ENCODE peak calls at places on chromosomes 12 and 14, in eight cellular contexts. I is choroid plexus epithelial cell; Q is colonic mucosa; D is NB4; K is CD4-positive, alpha-beta T cell; O is bronchial epithelial cell; R is coronary artery; F is RWPE1. T is an unnamed sample.

GRCh38 chr14:94599656-94600004 is 12.6 kb upstream of the SERPINA3 start:
- DNase-seq in I (peak; percentile 43), Q (no peak), K (no peak), F (no peak), D (no peak), R (no peak), O (no peak), T (peak; percentile 60)

GRCh38 chr14:90995785-90996184 is 64.7 kb downstream of the RPS6KA5 start:
- DNase-seq in K (no peak), D (no peak), O (peak; percentile 30), R (no peak), F (no peak), Q (no peak), I (no peak), T (no peak)

GRCh38 chr14:94601961-94602391 is 10.2 kb upstream of the SERPINA3 start:
- DNase-seq in O (peak; percentile 80), I (peak; percentile 91), K (no peak), F (peak; percentile 74), Q (peak; percentile 58), R (no peak), D (peak; percentile 14), T (peak; percentile 72)

GRCh38 chr14:89476515-89476914 is 59.5 kb upstream of the FOXN3 start:
- DNase-seq in Q (no peak), F (no peak), K (no peak), D (no peak), I (no peak), R (no peak), O (no peak), T (no peak)

GRCh38 chr12:1367331-1367730 is 227.1 kb downstream of the FBXL14 start:
- DNase-seq in D (no peak), O (no peak), F (no peak), I (no peak), K (no peak), Q (no peak), R (no peak), T (no peak)

GRCh38 chr14:93705513-93706156 is 82.7 kb downstream of the PRIMA1 start:
- DNase-seq in D (no peak), R (no peak), Q (no peak), O (no peak), I (no peak), F (no peak), K (no peak), T (no peak)

GRCh38 chr14:58428011-58428807 is 690 bp downstream of the KIAA0586 start:
- DNase-seq in I (peak; percentile 69), O (peak; percentile 63), K (no peak), F (peak; percentile 63), Q (peak; percentile 43), D (peak; percentile 74), R (no peak), T (peak; percentile 18)

GRCh38 chr14:88342980-88343379 is 19.9 kb upstream of the KCNK10 start:
- DNase-seq in Q (no peak), D (no peak), F (no peak), I (no peak), R (no peak), O (no peak), K (no peak), T (no peak)

GRCh38 chr14:21071225-21072041 is 1.3 kb downstream of the ARHGEF40 start:
- DNase-seq in R (peak; percentile 94), I (peak; percentile 95), K (peak; percentile 24), D (peak; percentile 99), F (peak; percentile 42), Q (peak; percentile 86), O (peak; percentile 38), T (peak; percentile 93)

GRCh38 chr12:50276912-50277671 is 6.2 kb downstream of the LIMA1 start:
- DNase-seq in I (no peak), K (no peak), O (no peak), F (no peak), R (no peak), Q (no peak), D (no peak), T (no peak)
- TF ChIP-seq CTCF in I (no peak), K (no peak), O (no peak), F (no peak), R (no peak), Q (no peak), D (no peak), T (no peak)

GRCh38 chr12:74910831-74911230 is 298.8 kb downstream of the KCNC2 start:
- DNase-seq in Q (no peak), F (no peak), O (no peak), I (no peak), D (no peak), K (no peak), R (no peak), T (no peak)

GRCh38 chr12:74903522-74903921 is 306.1 kb downstream of the KCNC2 start:
- DNase-seq in Q (no peak), R (no peak), D (peak; percentile 37), K (no peak), I (no peak), O (peak; percentile 65), F (no peak), T (no peak)

GRCh38 chr12:74900232-74900631 is 309.4 kb downstream of the KCNC2 start:
- DNase-seq in K (no peak), F (no peak), O (no peak), D (no peak), Q (no peak), I (no peak), R (no peak), T (no peak)

GRCh38 chr12:74906224-74906623 is 303.4 kb downstream of the KCNC2 start:
- DNase-seq in O (no peak), I (no peak), R (no peak), K (no peak), F (no peak), D (peak; percentile 35), Q (no peak), T (no peak)
- TF ChIP-seq CTCF in O (no peak), I (peak; percentile 33), R (no peak), K (no peak), F (no peak), D (peak; percentile 42), Q (no peak), T (no peak)

GRCh38 chr12:109714141-109714912 is 702 bp downstream of the FAM222A start:
- DNase-seq in I (peak; percentile 56), F (peak; percentile 35), D (peak; percentile 84), Q (peak; percentile 73), R (no peak), K (peak; percentile 55), O (no peak), T (peak; percentile 87)
- TF ChIP-seq CTCF in I (peak; percentile 24), F (peak; percentile 41), D (no peak), Q (no peak), R (no peak), K (no peak), O (no peak), T (peak; percentile 7)

GRCh38 chr12:14194572-14194971 is 170.9 kb upstream of the ATF7IP start:
- DNase-seq in K (no peak), R (no peak), D (no peak), O (no peak), Q (no peak), I (no peak), F (no peak), T (no peak)
- TF ChIP-seq CTCF in K (no peak), R (no peak), D (no peak), O (no peak), Q (no peak), I (no peak), F (no peak), T (no peak)

GRCh38 chr12:6935551-6936377 is 7.9 kb upstream of the RNU7-1 start:
- DNase-seq in I (no peak), K (no peak), D (no peak), O (no peak), R (no peak), F (no peak), Q (no peak), T (no peak)

GRCh38 chr12:6935221-6935550 is 7.4 kb downstream of the ATN1 start:
- DNase-seq in R (no peak), K (no peak), Q (no peak), O (no peak), I (peak; percentile 36), D (no peak), F (no peak), T (no peak)

GRCh38 chr12:6937481-6938352 is 5.9 kb upstream of the RNU7-1 start:
- DNase-seq in F (peak; percentile 74), R (peak; percentile 95), K (peak; percentile 88), D (peak; percentile 95), Q (peak; percentile 93), I (peak; percentile 96), O (peak; percentile 86), T (peak; percentile 96)

GRCh38 chr12:6936378-6936638 is 7.3 kb upstream of the RNU7-1 start:
- DNase-seq in I (no peak), O (no peak), F (no peak), Q (no peak), D (no peak), K (no peak), R (no peak), T (no peak)

DNA sequence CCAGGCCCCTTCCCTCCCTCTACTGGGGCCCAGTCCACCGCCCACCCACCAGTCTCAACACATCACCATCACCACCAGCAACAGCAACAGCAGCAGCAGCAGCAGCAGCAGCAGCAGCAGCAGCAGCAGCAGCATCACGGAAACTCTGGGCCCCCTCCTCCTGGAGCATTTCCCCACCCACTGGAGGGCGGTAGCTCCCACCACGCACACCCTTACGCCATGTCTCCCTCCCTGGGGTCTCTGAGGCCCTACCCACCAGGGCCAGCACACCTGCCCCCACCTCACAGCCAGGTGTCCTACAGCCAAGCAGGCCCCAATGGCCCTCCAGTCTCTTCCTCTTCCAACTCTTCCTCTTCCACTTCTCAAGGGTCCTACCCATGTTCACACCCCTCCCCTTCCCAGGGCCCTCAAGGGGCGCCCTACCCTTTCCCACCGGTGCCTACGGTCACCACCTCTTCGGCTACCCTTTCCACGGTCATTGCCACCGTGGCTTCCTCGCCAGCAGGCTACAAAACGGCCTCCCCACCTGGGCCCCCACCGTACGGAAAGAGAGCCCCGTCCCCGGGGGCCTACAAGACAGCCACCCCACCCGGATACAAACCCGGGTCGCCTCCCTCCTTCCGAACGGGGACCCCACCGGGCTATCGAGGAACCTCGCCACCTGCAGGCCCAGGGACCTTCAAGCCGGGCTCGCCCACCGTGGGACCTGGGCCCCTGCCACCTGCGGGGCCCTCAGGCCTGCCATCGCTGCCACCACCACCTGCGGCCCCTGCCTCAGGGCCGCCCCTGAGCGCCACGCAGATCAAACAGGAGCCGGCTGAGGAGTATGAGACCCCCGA is 6.8 kb upstream of the RNU7-1 start:
- DNase-seq in O (no peak), K (no peak), I (no peak), F (no peak), Q (no peak), R (no peak), D (peak; percentile 59), T (no peak)
- TF ChIP-seq CTCF in O (no peak), K (no peak), I (no peak), F (no peak), Q (no peak), R (no peak), D (peak; percentile 3), T (no peak)

GRCh38 chr12:116295327-116296263 is 18.1 kb upstream of the MED13L start:
- DNase-seq in F (no peak), R (no peak), D (no peak), K (no peak), I (peak; percentile 47), Q (no peak), O (no peak), T (peak; percentile 43)
- TF ChIP-seq CTCF in F (no peak), R (no peak), D (no peak), K (peak; percentile 15), I (peak; percentile 7), Q (no peak), O (no peak), T (no peak)